ENCODE peak calls at places on chromosomes 7 and 10, in eight cellular contexts. L is AG04450, P is ovary, B is fibroblast of the aortic adventitia, F is left lung, O is astrocyte, A is foreskin fibroblast, H is heart left ventricle. E is an unnamed sample.

GRCh38 chr10:112842832-112843360 is 107.2 kb upstream of the TCF7L2 start:
- DNase-seq in H (no peak), B (no peak), F (no peak), P (no peak), L (no peak), O (no peak), A (peak), E (no peak)

GRCh38 chr7:91356915-91357314 is 92.7 kb downstream of the FZD1 start:
- DNase-seq in P (no peak), H (no peak), A (no peak), B (no peak), O (no peak), F (no peak), L (no peak), E (no peak)

GRCh38 chr7:132420527-132420926 is 155.7 kb downstream of the PLXNA4 start:
- DNase-seq in O (no peak), F (no peak), L (no peak), A (no peak), H (no peak), B (peak), P (no peak), E (no peak)

GRCh38 chr10:106560925-106561640 is 603.4 kb downstream of the SORCS1 start:
- DNase-seq in H (no peak), P (no peak), A (peak), B (peak), O (peak), L (no peak), F (no peak), E (peak)

GRCh38 chr7:92622680-92623079 is 32.5 kb upstream of the FAM133B start:
- DNase-seq in L (no peak), F (no peak), O (no peak), A (no peak), H (no peak), P (no peak), B (no peak), E (no peak)

GRCh38 chr7:121872831-121873764 is at the start of gene PTPRZ1:
- DNase-seq in F (peak), H (no peak), P (peak), L (no peak), O (peak), A (peak), B (peak), E (no peak)

GRCh38 chr10:77297370-77297692 is 340.3 kb downstream of the KCNMA1 start:
- DNase-seq in H (no peak), F (no peak), B (peak), P (no peak), A (peak), L (no peak), O (peak), E (no peak)

GRCh38 chr10:29637537-29637936 is 2.8 kb upstream of the SVIL start:
- DNase-seq in B (no peak), O (no peak), L (no peak), A (no peak), F (no peak), H (no peak), P (no peak), E (no peak)

GRCh38 chr10:110279062-110279986 is 25.4 kb downstream of the SMNDC1 start:
- DNase-seq in A (peak), F (no peak), L (peak), O (peak), P (peak), H (peak), B (peak), E (no peak)

GRCh38 chr7:92751902-92752901 is 84.2 kb downstream of the CDK6 start:
- DNase-seq in H (no peak), L (peak), P (no peak), B (peak), A (peak), F (no peak), O (peak), E (peak)

GRCh38 chr10:24685958-24686540 is 37.6 kb downstream of the ARHGAP21 start:
- DNase-seq in O (peak), A (peak), H (no peak), F (no peak), B (peak), P (no peak), L (peak), E (no peak)

GRCh38 chr10:112564337-112564736 is 117.3 kb downstream of the VTI1A start:
- DNase-seq in H (no peak), A (no peak), L (no peak), F (no peak), O (no peak), P (no peak), B (no peak), E (no peak)

GRCh38 chr10:128062837-128063563 is 63.2 kb downstream of the MKI67 start:
- DNase-seq in F (no peak), O (no peak), H (peak), B (no peak), A (no peak), L (no peak), P (no peak), E (no peak)

GRCh38 chr10:34933676-34934075 is 118.6 kb upstream of the PARD3 start:
- DNase-seq in B (peak), O (no peak), A (peak), P (peak), L (no peak), F (no peak), H (peak), E (no peak)

GRCh38 chr10:9786101-9786500 is 1231.6 kb upstream of the CELF2 start:
- DNase-seq in L (peak), F (no peak), P (no peak), H (no peak), A (peak), O (peak), B (no peak), E (no peak)

GRCh38 chr7:1936006-1936310 is 265.9 kb downstream of the ELFN1 start:
- DNase-seq in H (peak), F (no peak), B (no peak), L (no peak), O (no peak), A (no peak), P (no peak), E (no peak)

GRCh38 chr10:61153766-61154165 is 209.8 kb upstream of the RHOBTB1 start:
- DNase-seq in O (peak), P (no peak), H (no peak), L (no peak), F (no peak), B (peak), A (no peak), E (no peak)

GRCh38 chr10:104262055-104262454 is 6.9 kb upstream of the GSTO2 start:
- DNase-seq in O (no peak), P (no peak), F (no peak), B (no peak), L (no peak), A (peak), H (peak), E (no peak)

GRCh38 chr10:126977216-126977615 is 72.0 kb downstream of the DOCK1 start:
- DNase-seq in A (no peak), O (no peak), P (no peak), H (no peak), B (no peak), L (no peak), F (no peak), E (no peak)

GRCh38 chr10:69760086-69760485 is 41.6 kb upstream of the COL13A1 start:
- DNase-seq in H (no peak), B (no peak), A (no peak), L (peak), O (no peak), F (no peak), P (no peak), E (no peak)

GRCh38 chr10:48252354-48252650 is 22.2 kb downstream of the FRMPD2 start:
- DNase-seq in O (no peak), P (no peak), F (no peak), A (no peak), H (no peak), L (no peak), B (no peak), E (no peak)

GRCh38 chr7:89133357-89133756 is 337.8 kb upstream of the TEX47 start:
- DNase-seq in F (no peak), L (no peak), H (no peak), B (no peak), O (no peak), P (no peak), A (no peak), E (no peak)

GRCh38 chr10:123287594-123288247 is 133.5 kb downstream of the BUB3 start:
- DNase-seq in B (peak), P (no peak), A (no peak), L (no peak), F (no peak), O (peak), H (no peak), E (no peak)

GRCh38 chr7:30770936-30771858 is at the start of gene MINDY4:
- DNase-seq in B (peak), O (peak), F (peak), A (peak), H (peak), L (peak), P (peak), E (no peak)

GRCh38 chr10:16436367-16436757 is 448 bp upstream of the PTER start:
- DNase-seq in F (no peak), O (no peak), B (no peak), H (peak), L (no peak), A (no peak), P (no peak), E (no peak)

GRCh38 chr10:49094707-49095106 is 20.6 kb downstream of the VSTM4 start:
- DNase-seq in B (no peak), P (no peak), L (no peak), H (peak), O (no peak), A (no peak), F (no peak), E (no peak)

GRCh38 chr7:37149019-37149814 is 299.4 kb downstream of the ELMO1 start:
- DNase-seq in O (no peak), H (no peak), L (no peak), A (no peak), F (no peak), P (no peak), B (no peak), E (no peak)

GRCh38 chr10:122051609-122052385 is 62.8 kb downstream of the TACC2 start:
- DNase-seq in H (peak), F (no peak), P (no peak), B (peak), A (peak), O (peak), L (peak), E (peak)

GRCh38 chr10:131855396-131855762 is 45.4 kb upstream of the PPP2R2D start:
- DNase-seq in F (peak), B (no peak), L (no peak), P (no peak), H (no peak), O (no peak), A (no peak), E (no peak)

GRCh38 chr7:45434404-45434803 is 139.8 kb upstream of the ADCY1 start:
- DNase-seq in P (no peak), O (no peak), B (no peak), F (no peak), A (no peak), H (no peak), L (no peak), E (no peak)

GRCh38 chr7:123674399-123675091 is 18.9 kb downstream of the LMOD2 start:
- DNase-seq in P (no peak), L (no peak), O (peak), B (peak), H (no peak), A (no peak), F (no peak), E (no peak)

GRCh38 chr7:32385316-32385956 is 104.7 kb downstream of the LSM5 start:
- DNase-seq in O (no peak), A (no peak), B (peak), P (no peak), H (no peak), F (no peak), L (no peak), E (no peak)

GRCh38 chr10:132447446-132448247 is 50.6 kb downstream of the PWWP2B start:
- DNase-seq in P (no peak), L (peak), B (peak), A (peak), F (peak), O (peak), H (no peak), E (no peak)

DNA sequence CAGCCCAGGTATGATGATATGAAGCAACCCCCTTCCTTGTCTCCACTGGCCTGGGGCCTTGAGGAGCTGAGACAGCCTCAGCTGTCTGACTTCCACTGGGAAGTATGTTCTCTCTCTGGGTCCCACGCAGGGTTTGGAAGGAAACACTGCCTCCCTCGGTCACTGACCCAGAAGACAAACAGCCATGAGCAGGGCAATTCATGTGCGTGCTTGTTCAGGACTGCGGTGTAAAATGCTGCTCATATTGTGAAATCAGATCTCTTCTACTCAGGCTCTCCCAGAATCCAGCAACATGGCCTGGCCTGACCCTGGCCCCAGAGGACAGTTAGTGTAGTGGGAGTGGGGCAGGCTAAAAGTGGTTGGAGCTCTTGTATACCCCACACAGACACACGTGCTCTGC is 2.8 kb downstream of the CLCN1 start:
- DNase-seq in L (no peak), O (no peak), P (no peak), A (peak), F (no peak), H (peak), B (peak), E (no peak)
- TF ChIP-seq CTCF in L (peak), O (no peak), P (no peak), A (peak), F (no peak), H (no peak), B (no peak), E (no peak)

DNA sequence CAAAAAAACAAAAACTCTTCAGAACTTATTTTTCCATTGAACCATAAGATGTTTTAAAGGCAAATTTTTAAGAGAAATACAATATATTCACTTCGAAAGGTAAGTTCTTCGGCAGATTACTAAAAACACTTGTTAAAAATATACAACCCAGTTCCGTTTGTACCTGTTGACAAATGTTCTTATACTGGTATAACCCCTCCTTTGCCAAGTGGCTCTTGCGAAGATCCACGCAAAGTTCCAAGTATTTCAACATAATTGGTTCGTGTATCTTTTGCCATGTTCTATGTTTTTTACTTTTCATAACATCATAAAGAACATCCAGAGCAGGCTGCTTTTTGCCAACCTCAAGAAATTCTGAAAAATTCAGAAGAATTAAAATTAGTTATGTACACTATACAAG is 7.0 kb downstream of the EIF3A start:
- DNase-seq in L (no peak), O (no peak), P (no peak), F (no peak), H (no peak), B (no peak), A (no peak), E (no peak)
- H3K4me3 ChIP-seq in L (no peak), O (no peak), P (no peak), F (no peak), H (no peak), B (no peak), A (no peak), E (no peak)

GRCh38 chr10:72041491-72041890 is 46.9 kb downstream of the SPOCK2 start:
- DNase-seq in A (no peak), F (no peak), O (no peak), P (no peak), B (no peak), L (no peak), H (no peak), E (no peak)

GRCh38 chr10:72043016-72043834 is 45.1 kb downstream of the SPOCK2 start:
- DNase-seq in A (no peak), B (no peak), O (no peak), L (no peak), P (no peak), H (no peak), F (no peak), E (no peak)

GRCh38 chr10:72048450-72049124 is 39.8 kb downstream of the SPOCK2 start:
- DNase-seq in L (peak), A (peak), F (peak), H (peak), O (peak), B (peak), P (peak), E (peak)

GRCh38 chr10:72045586-72045985 is 42.8 kb downstream of the SPOCK2 start:
- DNase-seq in B (peak), F (no peak), L (no peak), O (peak), P (no peak), H (no peak), A (no peak), E (no peak)

DNA sequence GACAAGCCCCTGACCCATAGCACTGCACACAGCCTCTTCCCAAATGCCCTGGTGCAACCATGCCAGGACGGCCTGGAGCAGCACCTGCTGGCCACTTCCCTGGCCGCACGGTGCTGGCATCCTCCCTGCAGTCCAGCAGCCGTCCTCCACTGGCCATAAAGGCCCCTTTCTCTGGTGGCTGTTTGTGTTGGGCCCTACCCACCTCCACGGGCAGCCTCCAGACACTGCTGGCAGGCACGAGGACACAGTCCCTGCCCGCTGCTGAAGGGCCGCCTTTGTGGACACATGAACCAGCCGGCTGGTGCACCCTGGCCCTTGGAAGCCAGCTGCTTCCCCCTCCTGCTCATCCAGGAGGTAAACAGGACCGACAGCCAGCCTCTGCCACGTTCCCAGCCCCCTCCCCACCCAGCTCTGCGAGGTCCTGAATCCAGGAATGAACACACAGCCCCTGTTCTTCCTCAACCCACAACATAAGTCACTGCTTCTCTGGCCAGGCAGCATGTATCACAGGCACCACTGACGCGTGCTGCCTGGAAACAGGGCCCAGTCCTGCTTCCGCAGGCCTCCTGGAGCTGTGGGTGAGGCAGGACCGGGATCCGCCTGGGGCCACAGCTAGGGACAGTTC is 43.8 kb downstream of the SPOCK2 start:
- DNase-seq in F (no peak), O (no peak), H (peak), P (no peak), L (no peak), A (peak), B (no peak), E (no peak)
- TF ChIP-seq CTCF in F (peak), O (no peak), H (peak), P (peak), L (peak), A (no peak), B (peak), E (peak)

DNA sequence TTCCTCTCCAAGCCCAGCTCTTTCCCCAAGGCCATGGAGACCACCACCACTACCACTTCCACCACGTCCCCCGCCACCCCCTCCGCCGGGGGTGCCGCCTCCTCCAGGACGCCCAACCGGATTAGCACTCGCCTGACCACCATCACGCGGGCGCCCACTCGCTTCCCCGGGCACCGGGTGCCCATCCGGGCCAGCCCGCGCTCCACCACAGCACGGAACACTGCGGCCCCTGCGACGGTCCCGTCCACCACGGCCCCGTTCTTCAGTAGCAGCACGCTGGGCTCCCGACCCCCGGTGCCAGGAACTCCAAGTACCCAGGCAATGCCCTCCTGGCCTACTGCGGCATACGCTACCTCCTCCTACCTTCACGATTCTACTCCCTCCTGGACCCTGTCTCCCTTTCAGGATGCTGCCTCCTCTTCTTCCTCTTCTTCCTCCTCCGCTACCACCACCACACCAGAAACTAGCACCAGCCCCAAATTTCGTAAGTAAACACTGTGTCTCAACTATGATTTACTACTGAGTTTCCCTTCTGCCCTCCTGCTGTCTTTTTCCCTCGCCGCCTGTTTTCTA is 772 bp downstream of the NRG3 start:
- DNase-seq in F (peak), P (no peak), H (no peak), O (no peak), B (no peak), L (no peak), A (no peak), E (no peak)
- H3K4me3 ChIP-seq in F (peak), P (no peak), H (peak), O (peak), B (no peak), L (no peak), A (no peak), E (peak)

GRCh38 chr7:33836797-33837355 is 68.5 kb upstream of the BMPER start:
- DNase-seq in H (no peak), O (no peak), A (no peak), P (no peak), F (no peak), L (no peak), B (no peak), E (no peak)

GRCh38 chr7:33841031-33841430 is 64.3 kb upstream of the BMPER start:
- DNase-seq in A (no peak), O (no peak), B (no peak), L (no peak), H (no peak), F (no peak), P (no peak), E (no peak)

GRCh38 chr7:33842141-33842540 is 63.2 kb upstream of the BMPER start:
- DNase-seq in O (no peak), B (no peak), L (no peak), F (no peak), H (no peak), A (no peak), P (no peak), E (no peak)

GRCh38 chr7:33841658-33842057 is 63.7 kb upstream of the BMPER start:
- DNase-seq in F (no peak), A (peak), B (no peak), L (no peak), P (peak), H (no peak), O (no peak), E (no peak)

GRCh38 chr7:33837356-33837851 is 67.9 kb upstream of the BMPER start:
- DNase-seq in P (no peak), B (peak), H (no peak), O (no peak), L (no peak), F (no peak), A (no peak), E (no peak)
- TF ChIP-seq CTCF in P (no peak), B (no peak), H (no peak), O (no peak), L (no peak), F (no peak), A (no peak), E (no peak)

GRCh38 chr7:108662783-108663182 is 93.1 kb downstream of the DNAJB9 start:
- DNase-seq in L (no peak), O (no peak), B (no peak), P (no peak), A (no peak), H (no peak), F (no peak), E (no peak)
- H3K4me3 ChIP-seq in L (no peak), O (no peak), B (no peak), P (no peak), A (no peak), H (no peak), F (no peak), E (no peak)

GRCh38 chr7:13286916-13287315 is 599.5 kb downstream of the ARL4A start:
- DNase-seq in F (no peak), L (no peak), B (no peak), O (peak), P (no peak), H (no peak), A (no peak), E (no peak)

GRCh38 chr7:13278020-13278419 is 590.6 kb downstream of the ARL4A start:
- DNase-seq in B (no peak), F (no peak), O (no peak), P (no peak), A (no peak), L (no peak), H (no peak), E (no peak)

GRCh38 chr7:13279854-13280435 is 592.5 kb downstream of the ARL4A start:
- DNase-seq in H (no peak), P (no peak), A (peak), O (no peak), B (peak), L (peak), F (no peak), E (no peak)

GRCh38 chr7:13276977-13277376 is 589.5 kb downstream of the ARL4A start:
- DNase-seq in A (peak), P (no peak), L (no peak), B (peak), H (no peak), F (no peak), O (no peak), E (no peak)

GRCh38 chr7:13282377-13282980 is 595.0 kb downstream of the ARL4A start:
- DNase-seq in H (no peak), B (peak), O (peak), A (peak), L (peak), P (no peak), F (no peak), E (no peak)
- TF ChIP-seq CTCF in H (peak), B (peak), O (peak), A (peak), L (peak), P (no peak), F (no peak), E (peak)

E was measured in epithelial cell of proximal tubule.